ENCODE peak calls at places on chromosomes 16 and 17, in four cellular contexts. V is fibroblast of lung; Q is CD8-positive, alpha-beta T cell; S is progenitor cell of endocrine pancreas. K is an unnamed sample.

GRCh38 chr16:17396762-17397498 is 73.8 kb downstream of the XYLT1 start:
- DNase-seq in Q (no peak), S (no peak), V (peak), K (no peak)

GRCh38 chr16:56970934-56971767 is 9.4 kb downstream of the CETP start:
- DNase-seq in V (no peak), Q (no peak), S (no peak), K (no peak)

GRCh38 chr17:68328676-68329075 is 37.4 kb downstream of the ARSG start:
- DNase-seq in V (no peak), Q (no peak), S (no peak), K (no peak)

GRCh38 chr16:88264641-88265285 is 118.0 kb upstream of the ZNF469 start:
- DNase-seq in S (no peak), Q (no peak), V (peak), K (peak)

GRCh38 chr17:50201226-50201854 is at the start of gene COL1A1:
- DNase-seq in S (no peak), V (peak), Q (no peak), K (peak)

GRCh38 chr16:67114793-67115192 is 5.1 kb downstream of the PHAF1 start:
- DNase-seq in Q (no peak), V (no peak), S (no peak), K (no peak)

GRCh38 chr16:9123871-9124270 is 32.4 kb downstream of the HAPSTR1 start:
- DNase-seq in S (no peak), V (peak), Q (no peak), K (no peak)

GRCh38 chr17:28173801-28174200 is 131.3 kb downstream of the NLK start:
- DNase-seq in S (no peak), V (peak), Q (no peak), K (no peak)

GRCh38 chr16:75262104-75262799 is 10.8 kb upstream of the BCAR1 start:
- DNase-seq in S (no peak), Q (no peak), V (no peak), K (no peak)

GRCh38 chr17:35184274-35184673 is 9.9 kb downstream of the SLC35G3 start:
- DNase-seq in S (no peak), V (no peak), Q (no peak), K (no peak)
- TF ChIP-seq CTCF in S (no peak), V (no peak), Q (no peak), K (no peak)

GRCh38 chr16:85447657-85448313 is 165.3 kb upstream of the GSE1 start:
- DNase-seq in Q (no peak), V (no peak), S (no peak), K (no peak)

GRCh38 chr16:85448557-85449194 is 164.4 kb upstream of the GSE1 start:
- DNase-seq in Q (peak), V (no peak), S (peak), K (no peak)

GRCh38 chr16:85449885-85450245 is 163.3 kb upstream of the GSE1 start:
- DNase-seq in S (no peak), Q (no peak), V (no peak), K (no peak)

GRCh38 chr16:85446846-85447656 is 166.1 kb upstream of the GSE1 start:
- DNase-seq in S (no peak), Q (no peak), V (no peak), K (no peak)

DNA sequence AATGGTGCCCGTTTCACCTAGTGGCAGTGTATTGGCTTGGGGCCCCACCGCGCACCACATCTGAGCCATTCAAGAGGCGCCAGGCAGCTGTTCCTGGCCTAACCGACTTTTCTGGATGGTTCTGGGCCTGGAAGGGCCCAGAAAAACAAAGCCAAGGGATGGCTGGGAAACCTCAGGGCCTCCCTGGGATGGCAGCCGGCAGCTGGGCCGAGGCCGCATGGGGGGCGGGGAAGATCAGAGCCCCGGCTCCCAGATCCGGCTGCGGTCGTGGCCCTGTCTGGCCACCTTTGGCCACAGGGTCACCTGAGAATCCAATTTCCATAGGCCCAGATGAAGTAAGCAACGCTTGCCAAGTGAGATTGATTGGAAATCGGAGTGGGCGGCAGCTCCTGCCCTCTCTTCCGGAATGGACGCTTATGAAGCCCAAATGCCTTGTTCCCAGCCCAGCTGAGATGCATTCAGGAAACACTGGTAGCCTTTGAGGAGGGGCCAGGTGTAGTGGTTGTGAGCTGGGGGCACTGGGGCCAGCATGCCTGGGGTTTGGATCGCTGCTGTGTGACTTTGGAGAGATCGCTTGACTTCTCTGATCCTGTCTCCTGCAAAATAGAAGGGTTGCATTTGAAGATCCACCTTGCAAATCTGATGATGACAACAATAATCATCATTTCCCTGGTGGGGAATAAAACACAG is 163.8 kb upstream of the GSE1 start:
- DNase-seq in S (no peak), V (no peak), Q (no peak), K (no peak)
- TF ChIP-seq CTCF in S (peak), V (no peak), Q (no peak), K (no peak)

GRCh38 chr17:81401727-81402529 is 6.7 kb downstream of the BAHCC1 start:
- DNase-seq in S (no peak), Q (no peak), V (peak), K (no peak)
- TF ChIP-seq CTCF in S (peak), Q (no peak), V (peak), K (peak)

GRCh38 chr16:49519741-49520140 is 146.1 kb downstream of the C16orf78 start:
- DNase-seq in S (no peak), V (no peak), Q (no peak), K (no peak)
- TF ChIP-seq CTCF in S (no peak), V (no peak), Q (no peak), K (no peak)

GRCh38 chr17:34242553-34242952 is 12.5 kb upstream of the CCL2 start:
- DNase-seq in S (no peak), Q (no peak), V (no peak), K (no peak)
- TF ChIP-seq CTCF in S (no peak), Q (no peak), V (no peak), K (no peak)

GRCh38 chr17:36851230-36851629 is 86.0 kb upstream of the LHX1 start:
- DNase-seq in Q (no peak), S (no peak), V (peak), K (no peak)

GRCh38 chr17:36847293-36847645 is 90.0 kb upstream of the LHX1 start:
- DNase-seq in V (no peak), Q (no peak), S (no peak), K (no peak)

GRCh38 chr17:36848008-36848902 is 89.0 kb upstream of the LHX1 start:
- DNase-seq in S (no peak), Q (no peak), V (no peak), K (no peak)

GRCh38 chr17:36850794-36851193 is 86.5 kb upstream of the LHX1 start:
- DNase-seq in S (no peak), V (peak), Q (no peak), K (peak)

DNA sequence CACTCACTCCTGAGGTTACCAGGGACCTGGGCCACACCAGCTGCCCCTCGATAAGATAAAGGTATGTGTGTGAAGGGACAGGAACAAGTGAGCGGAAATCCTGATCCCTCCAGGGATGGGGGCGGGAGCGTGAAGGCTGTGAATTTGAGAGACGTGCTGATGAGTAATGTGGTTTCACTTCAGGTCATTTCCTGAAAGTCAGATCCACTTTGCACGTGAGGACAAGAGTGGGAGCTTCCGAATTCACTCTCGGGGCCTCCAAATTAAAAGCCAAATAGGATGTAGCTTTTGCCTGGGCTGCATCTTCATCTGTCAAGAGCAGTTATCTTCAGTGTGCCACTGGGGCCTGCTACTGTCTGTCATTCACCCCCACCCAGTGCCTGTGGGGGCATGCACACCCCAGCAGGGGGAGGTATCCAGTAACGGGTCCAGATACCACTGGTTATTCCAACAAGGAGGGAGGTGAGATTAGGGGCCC is 87.4 kb upstream of the LHX1 start:
- DNase-seq in V (peak), Q (no peak), S (no peak), K (peak)
- TF ChIP-seq CTCF in V (no peak), Q (no peak), S (no peak), K (peak)

GRCh38 chr17:39938140-39938869 is 10.8 kb downstream of the LRRC3C start:
- DNase-seq in S (no peak), Q (no peak), V (no peak), K (no peak)
- TF ChIP-seq CTCF in S (no peak), Q (no peak), V (no peak), K (no peak)

DNA sequence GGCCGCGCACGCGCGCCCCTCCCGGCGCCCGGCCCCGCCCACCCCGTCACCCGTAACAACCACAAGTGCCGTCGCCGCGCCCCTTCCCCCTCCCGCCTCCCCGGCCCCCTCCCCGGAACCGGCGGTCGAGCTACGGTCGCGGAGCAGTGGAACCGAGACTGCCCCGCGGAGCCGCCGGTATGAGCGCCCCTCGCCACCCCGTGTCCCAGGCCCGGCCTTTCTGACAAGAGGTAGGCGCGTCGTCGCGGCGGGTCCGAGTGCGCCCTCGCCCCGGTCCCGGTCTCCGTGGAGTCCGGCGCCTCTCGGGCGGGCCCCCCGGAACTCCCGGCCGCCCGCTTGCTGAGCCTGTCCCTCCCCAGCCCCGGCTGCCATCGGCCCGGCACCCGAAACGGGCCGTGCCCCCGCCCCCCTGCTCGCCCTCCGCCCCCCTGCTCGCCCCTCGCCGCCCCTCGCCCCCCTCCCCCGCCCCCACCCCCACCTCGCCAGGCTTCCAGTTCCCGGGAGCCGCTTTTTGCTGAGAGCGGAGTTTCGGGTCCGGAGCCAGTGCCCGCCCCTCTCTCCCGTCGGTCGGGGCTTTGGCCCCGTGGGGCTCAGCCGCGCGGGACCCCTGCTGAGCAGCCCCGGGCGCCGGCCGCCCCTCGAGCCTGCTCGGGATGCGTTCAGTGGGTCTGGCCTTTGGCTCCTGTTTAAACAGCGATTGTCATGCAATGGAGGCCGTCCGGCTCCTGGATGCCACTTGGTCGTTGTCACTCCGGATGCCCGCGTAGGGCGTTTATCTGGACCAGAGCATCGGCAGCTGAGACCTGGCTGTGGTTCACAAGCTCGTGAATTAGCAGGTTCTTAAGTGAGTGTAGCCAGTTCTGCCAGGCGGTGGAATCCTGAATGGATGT is at the start of gene SEC14L1:
- DNase-seq in V (peak), Q (peak), S (peak), K (no peak)
- TF ChIP-seq CTCF in V (no peak), Q (no peak), S (no peak), K (no peak)

GRCh38 chr17:19886116-19886515 is 18.4 kb upstream of the ULK2 start:
- DNase-seq in V (no peak), S (no peak), Q (no peak), K (no peak)

GRCh38 chr17:19880393-19880792 is 12.7 kb upstream of the ULK2 start:
- DNase-seq in Q (no peak), V (no peak), S (no peak), K (no peak)

DNA sequence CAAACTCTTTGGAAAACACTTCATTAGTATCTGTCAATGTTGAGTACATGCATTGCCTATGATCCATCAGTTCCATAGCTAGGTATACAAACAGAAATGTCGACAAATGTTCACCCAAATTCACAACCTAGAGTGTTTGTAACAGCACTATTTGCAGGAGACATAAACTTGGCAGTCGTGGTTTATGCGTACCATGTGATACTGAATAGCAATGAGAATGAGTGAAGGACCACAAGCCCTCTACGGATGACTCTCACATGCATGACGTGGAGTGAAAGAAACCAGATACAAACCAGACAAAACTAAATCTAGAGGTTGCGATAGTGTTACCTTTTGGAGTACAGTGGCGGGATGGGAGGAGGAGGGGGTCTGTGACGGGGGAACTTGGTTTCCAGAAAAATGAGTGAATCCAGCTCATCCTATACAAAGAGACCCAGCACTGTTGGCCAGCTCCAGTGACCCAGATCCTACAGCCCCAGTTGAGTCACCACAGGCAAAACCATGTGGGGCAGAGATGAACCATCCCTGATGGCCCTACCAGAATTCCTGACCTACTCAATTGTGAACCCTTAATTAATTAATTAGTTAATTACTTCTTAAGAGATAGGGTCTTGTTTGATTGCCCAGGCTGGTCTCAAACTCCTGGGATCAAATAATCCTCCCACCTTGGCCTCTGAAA is 15.9 kb upstream of the ULK2 start:
- DNase-seq in S (no peak), Q (no peak), V (no peak), K (no peak)
- TF ChIP-seq CTCF in S (no peak), Q (no peak), V (no peak), K (no peak)

GRCh38 chr16:30092373-30093010 is 768 bp upstream of the TBX6 start:
- DNase-seq in V (peak), S (no peak), Q (peak), K (no peak)
- TF ChIP-seq CTCF in V (peak), S (peak), Q (peak), K (peak)

K was measured in astrocyte of the cerebellum.